ENCODE peak calls at places on chromosomes 2 and 18, in four cellular contexts. C is AG04450, G is ovary, Y is lower lobe of right lung. R is an unnamed sample.

GRCh38 chr18:76252880-76253279 is 242.2 kb downstream of the ZNF516 start:
- DNase-seq in C (no peak), G (no peak), Y (no peak), R (no peak)

GRCh38 chr18:23053756-23054457 is 81.4 kb upstream of the CABLES1 start:
- DNase-seq in C (no peak), G (no peak), Y (no peak), R (no peak)

GRCh38 chr2:126403039-126403666 is 252.8 kb upstream of the GYPC start:
- DNase-seq in C (no peak), G (no peak), Y (no peak), R (no peak)

GRCh38 chr2:232697807-232698110 is 628 bp downstream of the GIGYF2 start:
- DNase-seq in C (no peak), G (no peak), Y (no peak), R (no peak)

GRCh38 chr18:74251297-74252031 is 40.3 kb downstream of the CYB5A start:
- DNase-seq in C (no peak), G (no peak), Y (no peak), R (no peak)

GRCh38 chr2:110837421-110838409 is 105.3 kb downstream of the ACOXL start:
- DNase-seq in C (no peak), G (no peak), Y (no peak), R (no peak)

GRCh38 chr2:211174631-211175030 is 618.2 kb downstream of the CPS1 start:
- DNase-seq in C (no peak), G (no peak), Y (no peak), R (no peak)

GRCh38 chr2:30776831-30777652 is 30.2 kb downstream of the CAPN13 start:
- DNase-seq in C (no peak), G (no peak), Y (no peak), R (no peak)

GRCh38 chr2:109662889-109663288 is 48.7 kb downstream of the SOWAHC start:
- DNase-seq in C (no peak), G (no peak), Y (no peak), R (no peak)

GRCh38 chr2:147198651-147199171 is 646.1 kb upstream of the ACVR2A start:
- DNase-seq in C (no peak), G (no peak), Y (no peak), R (no peak)

GRCh38 chr2:48504647-48505327 is 25.2 kb upstream of the STON1 start:
- DNase-seq in C (peak; percentile 26), G (no peak), Y (no peak), R (no peak)

GRCh38 chr2:200687938-200688920 is 102.4 kb downstream of the AOX1 start:
- DNase-seq in C (no peak), G (no peak), Y (no peak), R (no peak)

GRCh38 chr18:68406761-68407160 is 308.1 kb downstream of the TMX3 start:
- DNase-seq in C (no peak), G (no peak), Y (no peak), R (no peak)

GRCh38 chr2:48728827-48729226 is 26.7 kb downstream of the LHCGR start:
- DNase-seq in C (no peak), G (no peak), Y (no peak), R (no peak)

GRCh38 chr2:112582314-112582746 is 2.1 kb upstream of the CHCHD5 start:
- DNase-seq in C (peak; percentile 21), G (no peak), Y (no peak), R (peak; percentile 41)

GRCh38 chr2:227707390-227707789 is 10.4 kb downstream of the SLC19A3 start:
- DNase-seq in C (no peak), G (no peak), Y (no peak), R (no peak)

GRCh38 chr18:62942578-62942977 is 227.2 kb downstream of the PHLPP1 start:
- DNase-seq in C (no peak), G (no peak), Y (no peak), R (no peak)

GRCh38 chr2:235390108-235390815 is 103.6 kb upstream of the AGAP1 start:
- DNase-seq in C (peak; percentile 26), G (no peak), Y (peak; percentile 50), R (no peak)

GRCh38 chr2:130963849-130964793 is 127.4 kb downstream of the ARHGEF4 start:
- DNase-seq in C (no peak), G (no peak), Y (no peak), R (no peak)

GRCh38 chr2:231597014-231597611 is 4.4 kb downstream of the TEX44 start:
- DNase-seq in C (no peak), G (peak; percentile 55), Y (peak; percentile 62), R (no peak)

GRCh38 chr18:9174302-9174701 is 37.7 kb downstream of the ANKRD12 start:
- DNase-seq in C (no peak), G (no peak), Y (no peak), R (no peak)
- H3K4me3 ChIP-seq in C (no peak overlapping the region), G (no peak overlapping the region), Y (no peak overlapping the region), R (no peak overlapping the region)

GRCh38 chr2:96527990-96528679 is 8.4 kb upstream of the ARID5A start:
- DNase-seq in C (no peak), G (peak; percentile 69), Y (peak; percentile 75), R (no peak)
- H3K4me3 ChIP-seq in C (peak overlapping the region; percentile 41), G (peak overlapping the region; percentile 68), Y (peak overlapping the region; percentile 57), R (no peak overlapping the region)

GRCh38 chr2:88615822-88616221 is 11.4 kb downstream of the EIF2AK3 start:
- DNase-seq in C (no peak), G (no peak), Y (no peak), R (no peak)

GRCh38 chr2:88608184-88608583 is 19.1 kb downstream of the EIF2AK3 start:
- DNase-seq in C (no peak), G (no peak), Y (no peak), R (no peak)

GRCh38 chr2:88614497-88615157 is 12.6 kb downstream of the EIF2AK3 start:
- DNase-seq in C (no peak), G (no peak), Y (no peak), R (no peak)

DNA sequence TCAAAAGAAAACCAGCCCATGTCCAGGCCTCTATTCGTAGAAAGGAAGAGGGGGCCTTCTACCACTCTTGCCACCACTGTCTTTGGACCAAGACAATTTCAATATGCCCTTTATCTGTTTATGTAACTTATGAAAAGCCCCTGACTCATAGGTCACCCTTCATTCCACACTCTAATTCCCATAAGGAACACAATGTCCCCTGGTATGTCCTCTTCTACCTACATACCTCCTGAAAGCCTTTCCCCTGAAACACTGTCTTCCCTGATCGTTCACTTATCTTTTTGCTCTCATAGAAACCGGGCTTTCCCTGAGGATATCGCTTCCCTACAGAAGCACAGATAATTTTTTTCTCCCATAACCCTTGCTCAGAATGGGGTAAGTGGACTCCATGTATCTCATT is 13.3 kb downstream of the EIF2AK3 start:
- DNase-seq in C (no peak), G (no peak), Y (no peak), R (no peak)
- H3K4me3 ChIP-seq in C (no peak overlapping the region), G (no peak overlapping the region), Y (no peak overlapping the region), R (no peak overlapping the region)

GRCh38 chr2:218783612-218784169 is 1.7 kb downstream of the CYP27A1 start:
- DNase-seq in C (no peak), G (no peak), Y (no peak), R (no peak)

GRCh38 chr2:218780851-218781690 is 876 bp upstream of the CYP27A1 start:
- DNase-seq in C (no peak), G (no peak), Y (no peak), R (no peak)

GRCh38 chr2:218781691-218782528 is at the start of gene CYP27A1:
- DNase-seq in C (no peak), G (peak; percentile 59), Y (peak; percentile 78), R (no peak)

GRCh38 chr2:218780026-218780425 is 1.9 kb upstream of the CYP27A1 start:
- DNase-seq in C (no peak), G (no peak), Y (no peak), R (no peak)

GRCh38 chr2:218782529-218782845 is 540 bp downstream of the CYP27A1 start:
- DNase-seq in C (no peak), G (no peak), Y (no peak), R (no peak)
- H3K4me3 ChIP-seq in C (peak overlapping the region; percentile 68), G (peak overlapping the region; percentile 56), Y (peak overlapping the region; percentile 75), R (peak overlapping the region; percentile 43)

DNA sequence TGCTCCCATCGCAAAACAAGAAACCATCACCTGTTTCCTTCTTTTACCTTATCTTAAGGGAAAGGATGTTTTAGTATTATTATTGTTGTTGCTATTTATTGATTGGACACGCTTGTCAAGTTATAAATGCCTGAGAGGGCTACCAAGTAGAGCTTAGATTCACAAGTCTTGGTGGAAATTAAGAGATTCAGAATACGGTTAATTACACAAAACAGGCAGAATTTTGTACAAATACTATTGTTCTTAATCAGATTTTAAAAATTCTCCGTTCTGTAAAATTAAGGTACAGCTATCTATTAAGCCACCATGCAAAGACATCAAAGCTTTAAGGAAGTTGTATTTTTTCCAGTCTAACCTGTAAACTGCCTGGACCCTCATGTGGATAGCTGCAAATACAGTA is 1.1 kb upstream of the ZNF521 start:
- DNase-seq in C (no peak), G (no peak), Y (no peak), R (no peak)
- H3K4me3 ChIP-seq in C (peak overlapping the region; percentile 56), G (no peak overlapping the region), Y (no peak overlapping the region), R (peak overlapping the region; percentile 57)

GRCh38 chr2:127893033-127893432 is 7.3 kb upstream of the AMMECR1L start:
- DNase-seq in C (no peak), G (no peak), Y (no peak), R (no peak)
- H3K4me3 ChIP-seq in C (no peak overlapping the region), G (no peak overlapping the region), Y (no peak overlapping the region), R (no peak overlapping the region)

R was measured in Panc1.